ENCODE peak calls at places on chromosomes 7 and 10, in seven cellular contexts. One of them, this sample, is unnamed.

GRCh38 chr7:6651866-6652445 is 14.8 kb downstream of the ZNF316 start:
- ATAC-seq in HCT116: no peak
- ATAC-seq in GM12878: no peak
- ATAC-seq in CD8-positive, alpha-beta T cell: no peak
- ATAC-seq in heart left ventricle: no peak
- ATAC-seq in left lung: no peak
- ATAC-seq in heart right ventricle: no peak
- ATAC-seq in this sample: no peak

GRCh38 chr10:96317067-96317833 is 13.0 kb downstream of the DNTT start:
- ATAC-seq in GM12878: peak
- ATAC-seq in HCT116: peak
- ATAC-seq in left lung: no peak
- ATAC-seq in heart right ventricle: no peak
- ATAC-seq in heart left ventricle: no peak
- ATAC-seq in CD8-positive, alpha-beta T cell: no peak
- ATAC-seq in this sample: no peak

GRCh38 chr10:125039354-125039769 is 97.4 kb downstream of the ZRANB1 start:
- ATAC-seq in heart right ventricle: no peak
- ATAC-seq in CD8-positive, alpha-beta T cell: no peak
- ATAC-seq in left lung: no peak
- ATAC-seq in HCT116: no peak
- ATAC-seq in GM12878: no peak
- ATAC-seq in heart left ventricle: no peak
- ATAC-seq in this sample: no peak

GRCh38 chr7:150515752-150516151 is 1.1 kb downstream of the GIMAP7 start:
- ATAC-seq in CD8-positive, alpha-beta T cell: no peak
- ATAC-seq in heart right ventricle: peak
- ATAC-seq in HCT116: no peak
- ATAC-seq in GM12878: peak
- ATAC-seq in heart left ventricle: no peak
- ATAC-seq in left lung: peak
- ATAC-seq in this sample: no peak

GRCh38 chr7:143884978-143885559 is 16.9 kb downstream of the TCAF1 start:
- ATAC-seq in CD8-positive, alpha-beta T cell: peak
- ATAC-seq in left lung: peak
- ATAC-seq in heart left ventricle: no peak
- ATAC-seq in GM12878: peak
- ATAC-seq in HCT116: peak
- ATAC-seq in heart right ventricle: no peak
- ATAC-seq in this sample: peak

GRCh38 chr10:122490786-122491680 is 29.7 kb downstream of the HTRA1 start:
- ATAC-seq in HCT116: no peak
- ATAC-seq in GM12878: peak
- ATAC-seq in heart right ventricle: no peak
- ATAC-seq in CD8-positive, alpha-beta T cell: peak
- ATAC-seq in heart left ventricle: no peak
- ATAC-seq in left lung: no peak
- ATAC-seq in this sample: no peak

GRCh38 chr7:36984710-36985308 is 260.5 kb upstream of the AOAH start:
- ATAC-seq in GM12878: no peak
- ATAC-seq in left lung: no peak
- ATAC-seq in HCT116: no peak
- ATAC-seq in heart right ventricle: no peak
- ATAC-seq in heart left ventricle: no peak
- ATAC-seq in CD8-positive, alpha-beta T cell: no peak
- ATAC-seq in this sample: no peak

GRCh38 chr10:614341-614664 is 75.2 kb downstream of the DIP2C start:
- ATAC-seq in heart right ventricle: peak
- ATAC-seq in CD8-positive, alpha-beta T cell: no peak
- ATAC-seq in heart left ventricle: peak
- ATAC-seq in GM12878: no peak
- ATAC-seq in HCT116: no peak
- ATAC-seq in left lung: no peak
- ATAC-seq in this sample: no peak

GRCh38 chr10:43649149-43649523 is 455 bp upstream of the ZNF32 start:
- ATAC-seq in left lung: peak
- ATAC-seq in HCT116: peak
- ATAC-seq in heart left ventricle: peak
- ATAC-seq in GM12878: peak
- ATAC-seq in heart right ventricle: peak
- ATAC-seq in CD8-positive, alpha-beta T cell: no peak
- ATAC-seq in this sample: peak

GRCh38 chr7:47228386-47229014 is 353.4 kb downstream of the TNS3 start:
- ATAC-seq in heart right ventricle: no peak
- ATAC-seq in GM12878: peak
- ATAC-seq in HCT116: peak
- ATAC-seq in left lung: no peak
- ATAC-seq in heart left ventricle: no peak
- ATAC-seq in CD8-positive, alpha-beta T cell: no peak
- ATAC-seq in this sample: no peak

GRCh38 chr7:149725426-149725821 is 48.0 kb downstream of the ZNF467 start:
- ATAC-seq in heart right ventricle: no peak
- ATAC-seq in left lung: peak
- ATAC-seq in CD8-positive, alpha-beta T cell: no peak
- ATAC-seq in GM12878: no peak
- ATAC-seq in HCT116: no peak
- ATAC-seq in heart left ventricle: no peak
- ATAC-seq in this sample: no peak

GRCh38 chr7:17086403-17086802 is 204.6 kb upstream of the AGR3 start:
- ATAC-seq in left lung: peak
- ATAC-seq in HCT116: no peak
- ATAC-seq in heart left ventricle: no peak
- ATAC-seq in CD8-positive, alpha-beta T cell: no peak
- ATAC-seq in heart right ventricle: no peak
- ATAC-seq in GM12878: no peak
- ATAC-seq in this sample: no peak

GRCh38 chr7:141671705-141672496 is 30.1 kb downstream of the DENND11 start:
- ATAC-seq in HCT116: no peak
- ATAC-seq in heart right ventricle: no peak
- ATAC-seq in left lung: peak
- ATAC-seq in CD8-positive, alpha-beta T cell: no peak
- ATAC-seq in heart left ventricle: no peak
- ATAC-seq in GM12878: no peak
- ATAC-seq in this sample: no peak

GRCh38 chr10:86192686-86193085 is 173.9 kb downstream of the GRID1 start:
- ATAC-seq in CD8-positive, alpha-beta T cell: no peak
- ATAC-seq in left lung: no peak
- ATAC-seq in HCT116: no peak
- ATAC-seq in GM12878: no peak
- ATAC-seq in heart right ventricle: no peak
- ATAC-seq in heart left ventricle: no peak
- ATAC-seq in this sample: no peak

GRCh38 chr7:156617215-156617614 is 23.4 kb upstream of the RNF32 start:
- ATAC-seq in heart left ventricle: no peak
- ATAC-seq in heart right ventricle: no peak
- ATAC-seq in left lung: no peak
- ATAC-seq in CD8-positive, alpha-beta T cell: no peak
- ATAC-seq in HCT116: no peak
- ATAC-seq in GM12878: no peak
- ATAC-seq in this sample: no peak

GRCh38 chr10:88582411-88582805 is 710 bp downstream of the RNLS start:
- ATAC-seq in heart right ventricle: no peak
- ATAC-seq in GM12878: no peak
- ATAC-seq in left lung: no peak
- ATAC-seq in heart left ventricle: no peak
- ATAC-seq in CD8-positive, alpha-beta T cell: no peak
- ATAC-seq in HCT116: no peak
- ATAC-seq in this sample: no peak

GRCh38 chr10:78458983-78459638 is 425.4 kb downstream of the RPS24 start:
- ATAC-seq in CD8-positive, alpha-beta T cell: no peak
- ATAC-seq in HCT116: no peak
- ATAC-seq in left lung: peak
- ATAC-seq in heart left ventricle: peak
- ATAC-seq in heart right ventricle: peak
- ATAC-seq in GM12878: no peak
- ATAC-seq in this sample: no peak

GRCh38 chr10:62732841-62733653 is 71.5 kb upstream of the ADO start:
- ATAC-seq in left lung: peak
- ATAC-seq in CD8-positive, alpha-beta T cell: peak
- ATAC-seq in heart right ventricle: no peak
- ATAC-seq in GM12878: peak
- ATAC-seq in HCT116: peak
- ATAC-seq in heart left ventricle: no peak
- ATAC-seq in this sample: no peak

DNA sequence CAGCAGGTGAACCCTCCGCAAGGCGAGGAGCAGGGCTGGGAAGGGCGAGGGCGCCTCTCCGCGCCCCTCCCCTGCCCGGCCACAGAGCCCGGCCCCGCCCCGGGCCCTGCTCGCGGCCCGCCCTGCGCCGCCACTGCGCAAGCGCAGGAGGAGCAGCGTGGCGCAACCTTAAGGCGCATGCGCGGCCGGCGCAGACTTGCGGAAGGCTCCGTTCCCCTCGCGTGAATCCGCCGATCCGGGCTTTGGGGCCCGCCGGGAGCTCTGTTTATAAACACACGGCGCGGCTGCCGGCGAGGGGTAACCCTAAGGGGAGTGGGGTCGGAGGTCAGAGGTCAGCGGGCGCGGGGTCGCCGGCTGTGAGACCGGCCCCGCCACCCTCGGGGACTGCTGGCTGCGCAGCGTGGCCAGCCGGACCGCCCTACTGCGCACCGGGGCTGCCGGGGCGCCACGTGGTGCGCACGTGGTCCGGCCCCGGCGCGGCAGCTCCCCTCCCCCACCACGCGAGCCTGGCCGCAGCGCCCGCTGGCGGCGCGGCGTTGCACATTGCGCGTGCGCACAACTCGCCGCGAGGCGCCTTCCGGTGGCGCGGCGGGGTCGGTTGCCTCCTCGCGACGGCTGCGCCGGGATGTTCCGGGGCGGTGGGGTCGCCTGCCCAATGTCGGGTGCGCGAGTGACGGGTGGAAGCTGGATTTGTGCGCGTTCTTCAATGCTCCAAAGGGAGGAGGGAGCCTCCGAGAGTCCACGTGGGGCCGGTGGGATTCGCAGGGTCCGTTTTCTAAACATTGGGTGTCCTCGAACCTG is 40.2 kb upstream of the FOXK1 start:
- ATAC-seq in left lung: peak
- ATAC-seq in CD8-positive, alpha-beta T cell: peak
- ATAC-seq in GM12878: peak
- ATAC-seq in heart right ventricle: peak
- ATAC-seq in heart left ventricle: peak
- ATAC-seq in HCT116: peak
- ATAC-seq in this sample: peak
- TF ChIP-seq CTCF in left lung: peak
- TF ChIP-seq CTCF in CD8-positive, alpha-beta T cell: no peak
- TF ChIP-seq CTCF in GM12878: peak
- TF ChIP-seq CTCF in heart right ventricle: peak
- TF ChIP-seq CTCF in heart left ventricle: peak
- TF ChIP-seq CTCF in HCT116: no peak
- TF ChIP-seq CTCF in this sample: peak

GRCh38 chr7:129362528-129362927 is 71.7 kb upstream of the STRIP2 start:
- ATAC-seq in heart right ventricle: no peak
- ATAC-seq in left lung: no peak
- ATAC-seq in GM12878: no peak
- ATAC-seq in heart left ventricle: no peak
- ATAC-seq in CD8-positive, alpha-beta T cell: no peak
- ATAC-seq in HCT116: no peak
- ATAC-seq in this sample: no peak
- TF ChIP-seq CTCF in heart right ventricle: no peak
- TF ChIP-seq CTCF in left lung: no peak
- TF ChIP-seq CTCF in GM12878: no peak
- TF ChIP-seq CTCF in heart left ventricle: no peak
- TF ChIP-seq CTCF in CD8-positive, alpha-beta T cell: no peak
- TF ChIP-seq CTCF in HCT116: no peak
- TF ChIP-seq CTCF in this sample: no peak

GRCh38 chr7:131040467-131040932 is 287.2 kb upstream of the MKLN1 start:
- ATAC-seq in heart left ventricle: peak
- ATAC-seq in HCT116: peak
- ATAC-seq in GM12878: peak
- ATAC-seq in CD8-positive, alpha-beta T cell: peak
- ATAC-seq in heart right ventricle: peak
- ATAC-seq in left lung: peak
- ATAC-seq in this sample: peak
- TF ChIP-seq CTCF in heart left ventricle: peak
- TF ChIP-seq CTCF in HCT116: peak
- TF ChIP-seq CTCF in GM12878: peak
- TF ChIP-seq CTCF in CD8-positive, alpha-beta T cell: peak
- TF ChIP-seq CTCF in heart right ventricle: peak
- TF ChIP-seq CTCF in left lung: peak
- TF ChIP-seq CTCF in this sample: peak

GRCh38 chr10:23439452-23439919 is 611 bp downstream of the OTUD1 start:
- ATAC-seq in left lung: no peak
- ATAC-seq in GM12878: no peak
- ATAC-seq in HCT116: peak
- ATAC-seq in CD8-positive, alpha-beta T cell: peak
- ATAC-seq in heart right ventricle: no peak
- ATAC-seq in heart left ventricle: no peak
- ATAC-seq in this sample: peak

GRCh38 chr10:23437987-23438546 is 808 bp upstream of the OTUD1 start:
- ATAC-seq in CD8-positive, alpha-beta T cell: no peak
- ATAC-seq in HCT116: no peak
- ATAC-seq in heart right ventricle: no peak
- ATAC-seq in heart left ventricle: no peak
- ATAC-seq in GM12878: no peak
- ATAC-seq in left lung: no peak
- ATAC-seq in this sample: no peak

GRCh38 chr10:23439920-23440875 is 1.3 kb downstream of the OTUD1 start:
- ATAC-seq in HCT116: no peak
- ATAC-seq in heart left ventricle: peak
- ATAC-seq in heart right ventricle: no peak
- ATAC-seq in GM12878: peak
- ATAC-seq in CD8-positive, alpha-beta T cell: no peak
- ATAC-seq in left lung: peak
- ATAC-seq in this sample: no peak

GRCh38 chr10:23435378-23435777 is 3.5 kb upstream of the OTUD1 start:
- ATAC-seq in left lung: no peak
- ATAC-seq in GM12878: no peak
- ATAC-seq in heart right ventricle: no peak
- ATAC-seq in CD8-positive, alpha-beta T cell: no peak
- ATAC-seq in HCT116: no peak
- ATAC-seq in heart left ventricle: no peak
- ATAC-seq in this sample: no peak

DNA sequence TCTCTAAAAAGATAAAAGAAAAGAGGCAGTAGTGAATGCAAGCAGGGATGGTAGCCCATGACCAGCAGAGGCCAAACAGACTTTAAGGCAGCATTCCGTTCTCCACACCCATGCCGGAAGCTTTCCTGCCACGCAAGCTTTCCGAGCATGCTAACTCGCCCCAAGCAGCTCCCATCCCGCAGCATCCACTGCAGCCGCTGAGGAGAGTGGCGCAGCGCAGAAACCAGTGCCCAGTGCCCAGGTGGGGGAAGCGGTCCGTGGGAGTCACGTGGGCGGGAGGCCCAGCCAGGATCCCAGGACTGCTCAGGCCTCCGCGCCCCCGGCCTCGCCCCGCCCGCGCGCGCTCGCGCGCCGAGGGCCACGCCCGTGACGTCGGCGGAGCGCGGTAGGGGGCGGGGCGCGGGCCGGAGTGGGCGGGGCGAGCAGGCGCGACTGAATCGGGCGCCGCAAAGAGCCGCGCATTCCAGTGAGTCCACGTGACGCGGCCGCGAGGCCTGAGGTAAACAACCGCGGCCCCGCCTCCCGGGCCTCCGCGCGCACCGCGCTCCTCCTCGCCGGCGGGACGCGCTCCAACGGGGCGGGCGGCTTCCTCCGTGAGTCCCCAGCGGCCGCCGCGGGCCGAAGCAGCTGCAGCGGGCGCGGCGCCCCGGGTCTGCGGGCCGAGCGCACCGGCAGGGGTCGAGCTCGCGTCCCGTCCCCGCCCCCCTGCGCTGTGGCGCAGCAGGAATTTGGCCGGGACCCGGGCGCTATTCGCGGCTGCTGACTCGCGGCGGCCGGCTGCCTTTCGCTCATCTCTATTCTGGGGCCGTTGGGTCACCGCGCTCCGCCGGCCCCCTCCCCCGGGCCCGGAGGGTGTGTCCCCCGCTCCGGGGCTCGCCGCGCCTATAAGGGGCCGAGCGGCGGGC is at the start of gene OTUD1:
- ATAC-seq in heart right ventricle: peak
- ATAC-seq in CD8-positive, alpha-beta T cell: peak
- ATAC-seq in left lung: peak
- ATAC-seq in heart left ventricle: peak
- ATAC-seq in GM12878: peak
- ATAC-seq in HCT116: peak
- ATAC-seq in this sample: peak
- TF ChIP-seq CTCF in heart right ventricle: no peak
- TF ChIP-seq CTCF in CD8-positive, alpha-beta T cell: no peak
- TF ChIP-seq CTCF in left lung: no peak
- TF ChIP-seq CTCF in heart left ventricle: no peak
- TF ChIP-seq CTCF in GM12878: no peak
- TF ChIP-seq CTCF in HCT116: no peak
- TF ChIP-seq CTCF in this sample: no peak

This sample was measured in gastroesophageal sphincter.